ENCODE peak calls at places on chromosomes 1 and 21, in eight cellular contexts. G, O, N, W, F, T, Q and E are unnamed samples.

GRCh38 chr1:16168622-16169021 is 12.8 kb upstream of the EPHA2 start:
- DNase-seq in T (no peak), W (no peak), F (no peak), O (no peak), Q (no peak), N (no peak), G (no peak), E (no peak)

GRCh38 chr21:26194811-26195251 is 24.3 kb upstream of the APP start:
- DNase-seq in T (no peak), G (peak), N (no peak), F (no peak), O (no peak), Q (no peak), W (peak), E (peak)

GRCh38 chr1:179262183-179262582 is 31.4 kb upstream of the SOAT1 start:
- DNase-seq in F (no peak), T (no peak), O (no peak), N (no peak), Q (no peak), W (no peak), G (no peak), E (no peak)

GRCh38 chr1:149928388-149928724 is 753 bp upstream of the SF3B4 start:
- DNase-seq in N (no peak), Q (no peak), G (no peak), F (no peak), O (no peak), T (no peak), W (no peak), E (no peak)

GRCh38 chr1:115317101-115318012 is 20.7 kb downstream of the NGF start:
- DNase-seq in W (no peak), T (no peak), G (peak), Q (no peak), O (no peak), N (no peak), F (no peak), E (no peak)

GRCh38 chr1:9191216-9191615 is 43.4 kb upstream of the H6PD start:
- DNase-seq in W (no peak), N (no peak), F (no peak), G (no peak), O (no peak), T (no peak), Q (no peak), E (no peak)

GRCh38 chr1:156623946-156624813 is 5.0 kb downstream of the HAPLN2 start:
- DNase-seq in W (peak), F (peak), O (no peak), Q (peak), G (peak), N (peak), T (peak), E (no peak)

GRCh38 chr1:45880930-45881329 is 77.5 kb downstream of the MAST2 start:
- DNase-seq in O (no peak), N (no peak), T (no peak), F (no peak), G (peak), Q (no peak), W (peak), E (peak)

GRCh38 chr1:219885680-219886079 is 42.7 kb downstream of the SLC30A10 start:
- DNase-seq in G (no peak), O (no peak), W (no peak), Q (no peak), N (no peak), F (no peak), T (no peak), E (no peak)

GRCh38 chr1:51768971-51769601 is 109.4 kb downstream of the NRDC start:
- DNase-seq in G (peak), Q (peak), O (no peak), N (no peak), W (peak), T (no peak), F (no peak), E (peak)

GRCh38 chr1:11898831-11899467 is 27.3 kb downstream of the KIAA2013 start:
- DNase-seq in W (no peak), Q (peak), O (no peak), F (no peak), G (no peak), T (no peak), N (no peak), E (no peak)

GRCh38 chr1:81666586-81666985 is 134.1 kb upstream of the ADGRL2 start:
- DNase-seq in T (no peak), N (no peak), W (no peak), O (no peak), G (no peak), F (no peak), Q (no peak), E (no peak)

GRCh38 chr1:82567308-82567707 is 766.6 kb downstream of the ADGRL2 start:
- DNase-seq in Q (no peak), N (no peak), T (no peak), F (no peak), O (no peak), G (no peak), W (no peak), E (no peak)

GRCh38 chr1:8816306-8816705 is 1.1 kb downstream of the RERE start:
- DNase-seq in N (no peak), Q (peak), F (no peak), O (no peak), G (peak), T (no peak), W (no peak), E (peak)

GRCh38 chr1:214983126-214983869 is 99.2 kb upstream of the KCNK2 start:
- DNase-seq in F (no peak), Q (peak), O (no peak), T (no peak), G (peak), N (no peak), W (peak), E (peak)

GRCh38 chr1:59768752-59769411 is 45.9 kb upstream of the HOOK1 start:
- DNase-seq in N (no peak), G (no peak), O (peak), Q (peak), T (no peak), W (no peak), F (no peak), E (no peak)

GRCh38 chr21:39805983-39806382 is 61.0 kb downstream of the IGSF5 start:
- DNase-seq in N (no peak), Q (peak), W (no peak), F (no peak), T (no peak), G (no peak), O (peak), E (no peak)

GRCh38 chr1:98388431-98388830 is 273.1 kb upstream of the SNX7 start:
- DNase-seq in F (peak), T (peak), O (peak), Q (peak), G (peak), W (peak), N (no peak), E (peak)

GRCh38 chr1:81811757-81812371 is 11.1 kb downstream of the ADGRL2 start:
- DNase-seq in T (no peak), N (no peak), W (peak), Q (peak), O (no peak), G (no peak), F (no peak), E (no peak)

GRCh38 chr1:38029081-38029681 is 16.6 kb downstream of the UTP11 start:
- DNase-seq in Q (no peak), W (peak), N (peak), T (no peak), O (no peak), G (peak), F (no peak), E (no peak)

DNA sequence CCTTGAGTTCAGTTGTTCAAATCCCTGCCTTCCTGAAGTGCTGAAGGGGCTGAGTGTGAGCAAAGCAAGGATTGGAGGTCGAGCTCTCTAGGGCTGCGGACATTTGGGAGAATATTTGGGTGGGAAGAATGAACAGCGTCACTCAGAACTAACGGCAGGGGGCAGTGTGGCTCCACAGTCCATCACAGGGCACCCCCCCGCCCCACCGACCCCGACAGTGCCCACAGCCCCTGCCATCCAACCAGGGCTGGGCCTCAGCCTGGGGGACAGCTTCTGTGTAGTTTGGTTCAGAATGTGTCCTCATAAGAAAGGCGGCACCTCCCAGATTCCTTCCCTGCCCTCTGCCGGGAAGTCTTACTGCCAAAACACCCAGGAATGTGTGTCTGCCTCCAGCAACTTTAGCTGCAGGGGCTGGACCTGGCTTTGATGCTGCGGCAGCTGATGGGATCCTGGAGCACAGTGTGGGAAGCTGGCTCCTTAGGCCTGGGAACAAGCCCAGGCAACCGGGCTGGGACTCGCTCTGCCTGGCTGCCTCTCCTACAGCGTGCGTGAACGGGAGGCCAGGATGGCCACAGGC is 104.8 kb upstream of the TMPRSS2 start:
- DNase-seq in F (peak), O (peak), G (peak), T (peak), N (peak), Q (peak), W (peak), E (peak)
- TF ChIP-seq CTCF in F (peak), O (peak), G (peak), T (peak), N (peak), Q (peak), W (peak), E (peak)

GRCh38 chr1:63367218-63368103 is at the start of gene ALG6:
- DNase-seq in Q (peak), O (peak), G (peak), W (peak), N (peak), F (peak), T (peak), E (peak)
- TF ChIP-seq CTCF in Q (no peak), O (peak), G (no peak), W (peak), N (no peak), F (no peak), T (peak), E (no peak)

DNA sequence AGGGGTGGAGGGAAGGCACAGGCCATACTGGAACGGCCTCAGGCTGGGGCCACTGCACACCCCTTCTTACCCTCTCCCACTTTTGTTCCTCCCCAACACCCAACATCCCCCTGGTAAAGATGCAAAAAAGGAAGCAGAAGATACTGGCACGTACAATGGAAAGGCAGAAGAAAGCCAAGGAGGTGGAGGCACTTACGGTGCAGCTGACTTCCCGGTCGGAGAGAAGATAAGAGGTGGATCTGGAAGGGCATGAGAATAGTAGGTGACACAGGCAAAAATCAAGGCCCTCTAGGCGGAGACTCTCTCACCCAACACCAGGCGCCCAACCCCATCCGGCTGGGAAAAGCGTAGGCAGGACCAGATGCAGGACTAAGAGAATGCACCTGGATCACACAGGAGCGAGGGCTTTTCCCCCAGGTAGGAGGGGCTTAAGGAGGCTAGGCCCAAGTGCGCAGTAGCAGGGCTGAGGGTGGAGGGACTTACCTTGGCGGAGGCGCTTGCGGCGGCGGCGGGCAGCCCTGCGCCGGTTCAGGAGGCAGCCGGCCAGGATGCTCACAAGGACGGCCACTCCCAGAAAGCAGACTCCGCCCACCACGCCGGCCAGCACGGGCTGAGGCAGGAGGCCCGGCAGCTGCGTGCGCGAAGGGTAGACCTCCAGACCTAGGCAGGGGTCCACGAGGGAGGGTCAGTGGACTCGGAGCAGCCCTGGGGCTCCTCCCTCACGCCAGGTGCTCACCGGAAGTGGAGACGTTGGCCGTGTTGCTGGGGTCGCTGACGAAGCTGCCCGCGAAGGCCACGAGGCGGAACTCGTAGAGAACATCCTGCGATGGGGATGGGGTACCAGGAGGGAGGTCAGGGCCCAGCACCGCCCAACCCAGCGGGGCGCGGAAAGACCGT is 4.1 kb upstream of the TAGLN2 start:
- DNase-seq in T (no peak), G (no peak), N (no peak), F (no peak), O (peak), Q (peak), W (no peak), E (no peak)
- TF ChIP-seq CTCF in T (no peak), G (no peak), N (no peak), F (no peak), O (peak), Q (no peak), W (no peak), E (no peak)

DNA sequence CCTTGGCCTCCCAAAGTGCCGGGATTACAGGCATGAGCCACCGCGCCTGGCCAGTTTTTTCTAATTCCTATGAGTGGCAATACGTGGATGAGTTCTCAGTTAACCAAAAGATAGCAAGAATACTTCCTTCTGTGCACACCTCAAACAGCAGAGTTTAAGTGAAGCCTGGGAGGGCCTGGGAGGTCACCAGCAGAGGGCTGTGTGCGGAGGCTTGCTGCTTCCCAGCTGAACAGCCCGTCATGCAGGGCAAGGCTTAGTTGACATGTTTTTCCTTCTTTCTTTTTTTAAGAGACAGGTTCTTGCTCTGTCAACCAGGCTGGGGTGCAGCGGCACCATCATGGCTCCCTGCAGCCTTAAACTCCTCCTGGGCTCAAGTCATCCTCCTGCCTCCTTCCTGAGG is 17.8 kb downstream of the GNG4 start:
- DNase-seq in W (no peak), G (no peak), N (no peak), O (no peak), Q (no peak), F (no peak), T (no peak), E (no peak)
- TF ChIP-seq CTCF in W (no peak), G (no peak), N (no peak), O (no peak), Q (no peak), F (no peak), T (no peak), E (no peak)

GRCh38 chr1:85692730-85693314 is 15.4 kb downstream of the ZNHIT6 start:
- DNase-seq in F (no peak), T (no peak), G (peak), W (peak), O (no peak), N (no peak), Q (peak), E (peak)
- TF ChIP-seq CTCF in F (peak), T (peak), G (peak), W (no peak), O (peak), N (peak), Q (peak), E (peak)

DNA sequence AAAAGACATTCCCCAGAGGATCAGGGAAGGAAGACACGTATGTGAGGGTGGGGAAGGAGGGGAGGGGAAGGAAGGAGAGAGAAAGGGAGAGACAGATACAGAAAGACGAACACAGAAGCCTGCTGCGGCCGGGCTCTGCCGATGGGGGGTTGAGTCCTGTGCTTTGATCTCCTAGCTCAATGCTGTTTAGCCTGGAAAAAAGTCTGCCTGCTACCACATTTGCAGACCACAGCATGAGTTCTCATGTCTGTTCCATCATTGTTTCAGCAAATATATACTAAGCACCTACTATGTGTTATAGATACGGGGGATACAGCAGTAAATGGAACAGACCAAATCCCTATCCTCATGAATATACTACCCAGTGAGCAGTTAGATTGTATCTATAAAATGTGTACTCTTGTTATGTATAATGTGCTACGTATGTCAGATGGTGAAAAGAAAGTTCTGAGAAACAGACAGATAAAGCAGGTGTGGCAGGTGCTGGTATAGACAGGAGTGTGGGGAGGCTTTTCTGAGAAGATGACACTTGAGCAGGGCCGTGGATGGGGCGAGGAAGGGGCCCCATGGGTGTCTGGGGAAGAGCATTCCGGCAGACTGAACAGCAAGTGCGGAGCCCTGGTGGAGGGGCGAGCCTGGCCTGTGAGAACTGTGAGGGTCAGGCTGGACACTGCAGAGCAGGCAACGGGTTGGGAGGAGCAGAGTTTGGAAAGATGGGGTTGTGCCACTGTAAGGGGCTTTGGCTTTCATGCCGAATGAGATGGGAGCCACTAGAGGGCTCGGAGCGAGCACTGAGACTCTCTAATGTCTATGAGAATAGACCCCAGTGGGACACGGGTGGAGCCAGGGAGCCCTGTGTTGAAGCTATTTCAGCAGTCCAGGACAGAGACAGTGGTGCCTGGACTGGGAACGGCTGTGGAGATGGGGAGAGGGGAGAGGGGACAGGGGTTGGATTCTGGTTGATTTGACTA is 34.1 kb downstream of the KIAA1614 start:
- DNase-seq in W (no peak), Q (no peak), F (no peak), G (no peak), T (no peak), N (no peak), O (no peak), E (no peak)
- TF ChIP-seq CTCF in W (no peak), Q (no peak), F (no peak), G (no peak), T (no peak), N (no peak), O (no peak), E (no peak)